ENCODE peak calls at places on chromosomes 3 and 15, in six cellular contexts. M, F, I, P, W and L are unnamed samples.

GRCh38 chr3:33115024-33115768 is 1.4 kb downstream of the CRTAP start:
- DNase-seq in F (peak; percentile 88), I (peak; percentile 97), P (peak; percentile 53), W (peak; percentile 69), M (peak; percentile 67), L (peak; percentile 77)

GRCh38 chr3:155013427-155013826 is 66.7 kb upstream of the MME start:
- DNase-seq in M (no peak), P (no peak), I (no peak), W (no peak), F (no peak), L (no peak)

GRCh38 chr3:32126305-32127015 is 20.0 kb downstream of the GPD1L start:
- DNase-seq in P (no peak), I (no peak), W (no peak), F (no peak), M (no peak), L (no peak)

GRCh38 chr15:31487811-31488436 is 161.3 kb downstream of the KLF13 start:
- DNase-seq in P (no peak), M (no peak), W (no peak), I (peak; percentile 89), F (no peak), L (peak; percentile 16)

GRCh38 chr15:65421360-65422215 is 1.2 kb downstream of the IGDCC4 start:
- DNase-seq in P (no peak), I (peak; percentile 66), F (peak; percentile 57), M (no peak), W (peak; percentile 50), L (no peak)

GRCh38 chr3:13244695-13245449 is 171.6 kb upstream of the IQSEC1 start:
- DNase-seq in I (peak; percentile 11), M (no peak), P (no peak), F (no peak), W (no peak), L (no peak)

GRCh38 chr3:35070088-35070487 is 569.2 kb upstream of the ARPP21 start:
- DNase-seq in F (no peak), M (no peak), W (no peak), I (no peak), P (no peak), L (no peak)

GRCh38 chr15:71780349-71780976 is 29.9 kb upstream of the NR2E3 start:
- DNase-seq in W (no peak), F (peak; percentile 55), I (peak; percentile 69), P (no peak), M (peak; percentile 52), L (peak; percentile 11)

GRCh38 chr3:138068579-138069174 is 46.7 kb downstream of the DZIP1L start:
- DNase-seq in I (peak; percentile 89), P (peak; percentile 62), M (no peak), F (peak; percentile 86), W (peak; percentile 79), L (peak; percentile 41)

GRCh38 chr3:24832878-24833277 is 338.2 kb upstream of the THRB start:
- DNase-seq in M (no peak), W (no peak), I (peak; percentile 15), P (no peak), F (no peak), L (no peak)

GRCh38 chr15:58043192-58043903 is 22.2 kb downstream of the ALDH1A2 start:
- DNase-seq in I (peak; percentile 47), P (peak; percentile 22), M (no peak), W (peak; percentile 34), F (peak; percentile 54), L (no peak)

GRCh38 chr15:71313806-71314205 is 198.5 kb downstream of the THSD4 start:
- DNase-seq in W (no peak), P (no peak), M (no peak), F (no peak), I (no peak), L (peak; percentile 55)

GRCh38 chr3:30073622-30074021 is 532.8 kb upstream of the TGFBR2 start:
- DNase-seq in W (no peak), M (peak; percentile 2), P (no peak), I (peak; percentile 32), F (no peak), L (no peak)

GRCh38 chr3:24168977-24169376 is 223.9 kb downstream of the NR1D2 start:
- DNase-seq in F (no peak), I (no peak), W (no peak), P (no peak), M (no peak), L (no peak)

GRCh38 chr3:110430146-110430545 is 641.5 kb upstream of the NECTIN3 start:
- DNase-seq in M (no peak), I (no peak), W (no peak), P (no peak), F (no peak), L (no peak)

GRCh38 chr3:33722626-33723370 is 4.7 kb upstream of the CLASP2 start:
- DNase-seq in W (no peak), M (no peak), F (no peak), I (peak; percentile 21), P (no peak), L (peak; percentile 14)

GRCh38 chr15:31366169-31366734 is 39.6 kb downstream of the KLF13 start:
- DNase-seq in F (peak; percentile 46), W (no peak), M (no peak), I (peak; percentile 49), P (peak; percentile 37), L (no peak)

GRCh38 chr3:126961191-126961790 is 21.6 kb upstream of the PLXNA1 start:
- DNase-seq in F (peak; percentile 32), W (peak; percentile 71), P (peak; percentile 51), I (peak; percentile 97), M (no peak), L (peak; percentile 45)

GRCh38 chr3:4928277-4928789 is 50.9 kb upstream of the BHLHE40 start:
- DNase-seq in M (no peak), P (no peak), W (peak; percentile 13), F (no peak), I (no peak), L (no peak)

GRCh38 chr3:29644261-29644660 is 363.4 kb downstream of the RBMS3 start:
- DNase-seq in P (no peak), W (no peak), M (peak; percentile 24), F (no peak), I (peak; percentile 71), L (peak; percentile 61)

GRCh38 chr15:20353966-20354883 is 187.4 kb downstream of the GOLGA6L6 start:
- DNase-seq in P (no peak), F (no peak), I (no peak), M (no peak), W (no peak), L (no peak)

GRCh38 chr3:147387550-147388394 is 18.6 kb downstream of the ZIC4 start:
- DNase-seq in F (no peak), W (no peak), P (no peak), M (no peak), I (no peak), L (no peak)

GRCh38 chr3:147383617-147384016 is 22.7 kb downstream of the ZIC4 start:
- DNase-seq in F (no peak), P (no peak), I (no peak), M (no peak), W (no peak), L (no peak)

GRCh38 chr3:147381610-147382009 is 24.7 kb downstream of the ZIC4 start:
- DNase-seq in P (no peak), M (no peak), I (no peak), F (no peak), W (no peak), L (no peak)

GRCh38 chr3:147385059-147386012 is 21.0 kb downstream of the ZIC4 start:
- DNase-seq in P (no peak), F (no peak), I (no peak), M (no peak), W (no peak), L (no peak)

DNA sequence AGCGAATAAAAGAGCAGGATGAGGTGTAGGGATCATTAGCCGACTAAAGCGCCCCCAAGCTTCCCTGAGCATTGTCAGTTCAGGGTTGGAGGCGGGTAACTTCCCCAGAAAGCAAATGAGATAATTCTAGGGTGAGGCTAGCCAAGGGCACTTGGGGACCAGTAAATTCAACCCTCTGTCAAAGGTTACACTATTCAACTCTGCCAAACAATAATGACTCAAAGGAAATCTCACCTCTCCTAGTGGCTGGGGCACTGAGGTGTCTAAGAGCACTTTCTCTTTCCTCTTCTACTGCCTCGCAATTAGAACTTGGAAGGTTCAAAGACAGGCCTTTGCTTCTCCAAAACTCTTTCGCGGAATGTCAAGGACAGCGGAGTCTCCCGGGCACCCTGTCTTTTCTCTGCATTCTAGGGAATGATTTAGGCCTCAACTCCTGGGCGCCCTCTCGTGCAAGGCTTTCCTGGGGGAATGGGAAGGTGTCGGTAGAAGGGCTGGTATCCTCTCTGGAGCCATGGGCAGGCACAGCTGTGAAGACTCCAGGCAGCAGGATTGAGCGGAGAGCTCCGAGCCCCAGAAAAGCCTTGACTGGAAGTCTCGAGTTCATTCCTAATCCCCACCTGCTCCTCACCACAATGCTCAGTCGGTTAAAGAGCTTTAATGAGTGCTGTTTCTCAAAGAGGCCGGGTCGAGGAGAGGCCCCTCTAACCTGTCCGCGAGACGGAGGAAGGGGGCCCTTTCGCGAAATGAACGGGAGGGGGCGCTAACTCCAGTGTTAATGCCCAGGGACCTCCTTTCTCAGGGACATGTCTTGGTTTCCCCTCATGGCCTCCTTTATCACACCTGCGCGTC is 21.9 kb downstream of the ZIC4 start:
- DNase-seq in W (no peak), F (no peak), I (no peak), M (no peak), P (no peak), L (no peak)
- TF ChIP-seq CTCF in W (peak; percentile 3), F (no peak), I (peak; percentile 31), M (peak; percentile 41), P (no peak), L (peak; percentile 28)

DNA sequence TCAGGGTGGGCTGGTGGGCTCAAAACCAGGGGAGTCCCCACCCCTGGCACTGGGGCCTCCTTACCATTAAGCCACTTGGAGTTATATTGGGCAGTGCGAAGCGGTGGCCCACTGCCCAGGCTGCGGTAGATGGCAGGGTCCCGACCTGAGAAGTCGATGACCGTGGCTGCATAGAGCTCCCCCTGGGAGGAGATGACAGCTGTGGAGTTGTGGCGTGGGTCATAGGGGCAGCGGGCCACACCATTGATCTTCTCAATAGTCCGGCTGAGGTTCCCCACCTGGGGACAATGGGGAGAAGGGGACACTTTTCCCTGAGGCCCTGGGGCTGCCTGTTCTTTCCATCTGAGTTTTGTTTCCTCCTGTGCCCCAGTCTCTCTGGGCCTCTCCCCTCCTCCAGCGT is 99.8 kb downstream of the SEMA5B start:
- DNase-seq in P (no peak), F (no peak), W (no peak), I (no peak), M (no peak), L (no peak)
- H3K4me3 ChIP-seq in P (no peak overlapping the region), F (no peak overlapping the region), W (no peak overlapping the region), I (no peak overlapping the region), M (no peak overlapping the region), L (no peak overlapping the region)

DNA sequence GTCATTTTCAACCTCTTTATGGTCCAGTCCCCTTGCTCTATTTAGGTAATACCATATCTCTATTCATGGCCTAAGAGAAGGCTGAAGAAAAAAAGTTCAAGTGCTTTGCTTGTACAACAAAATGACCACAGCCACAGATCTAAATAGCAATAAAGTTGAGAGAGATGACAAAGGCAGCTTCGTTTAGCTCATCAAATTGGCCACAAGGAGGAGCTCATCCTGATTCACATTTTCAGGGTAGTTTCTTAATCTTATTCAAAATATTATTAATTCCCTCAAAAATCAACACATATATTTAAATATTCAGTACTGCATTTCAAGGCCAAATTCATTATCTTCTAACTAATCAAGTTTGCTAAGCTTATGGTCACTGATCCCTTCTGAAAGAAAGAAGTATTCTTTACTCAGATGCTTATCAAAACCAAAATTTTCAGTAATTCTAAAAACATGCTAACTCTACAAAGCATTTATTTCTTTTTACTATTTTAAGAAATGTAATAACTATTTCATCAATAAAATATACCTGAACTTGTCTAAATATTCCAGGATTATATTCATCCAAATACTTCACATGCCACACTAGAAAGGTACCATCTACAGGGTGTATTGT is 85.5 kb downstream of the DMXL2 start:
- DNase-seq in M (no peak), W (no peak), P (no peak), I (peak; percentile 45), F (no peak), L (no peak)
- TF ChIP-seq CTCF in M (peak; percentile 65), W (peak; percentile 51), P (no peak), I (peak; percentile 81), F (no peak), L (peak; percentile 69)

GRCh38 chr15:51841401-51842040 is 12.1 kb downstream of the TMOD3 start:
- DNase-seq in I (no peak), P (no peak), F (no peak), W (no peak), M (no peak), L (no peak)
- H3K4me3 ChIP-seq in I (no peak overlapping the region), P (no peak overlapping the region), F (no peak overlapping the region), W (no peak overlapping the region), M (no peak overlapping the region), L (no peak overlapping the region)